ENCODE peak calls at places on chromosomes 3 and 15, in four cellular contexts. J is HepG2, Y is WTC11, L is K562. N is an unnamed sample.

GRCh38 chr3:76997733-76998132 is 42.2 kb upstream of the ROBO2 start:
- DNase-seq in J (no peak), Y (no peak), L (no peak), N (no peak)

GRCh38 chr3:4821331-4821730 is 157.9 kb upstream of the BHLHE40 start:
- DNase-seq in J (peak), Y (no peak), L (no peak), N (no peak)

GRCh38 chr3:142929109-142929508 is 34.4 kb downstream of the PAQR9 start:
- DNase-seq in J (peak), Y (peak), L (peak), N (no peak)

GRCh38 chr3:125192190-125193035 is 20.1 kb downstream of the SLC12A8 start:
- DNase-seq in J (no peak), Y (peak), L (no peak), N (no peak)

GRCh38 chr3:127903596-127903995 is 11.4 kb upstream of the KBTBD12 start:
- DNase-seq in J (no peak), Y (no peak), L (no peak), N (no peak)

GRCh38 chr15:67142142-67143092 is 77.0 kb downstream of the SMAD3 start:
- DNase-seq in J (no peak), Y (no peak), L (no peak), N (peak)

GRCh38 chr3:128917291-128917690 is 37.9 kb downstream of the ACAD9 start:
- DNase-seq in J (no peak), Y (no peak), L (no peak), N (no peak)

GRCh38 chr3:192607798-192608197 is 119.5 kb downstream of the FGF12 start:
- DNase-seq in J (no peak), Y (no peak), L (no peak), N (no peak)

GRCh38 chr3:141449424-141449823 is 37.4 kb upstream of the RASA2 start:
- DNase-seq in J (no peak), Y (no peak), L (no peak), N (peak)

GRCh38 chr3:32440481-32441350 is 49.1 kb downstream of the CMTM7 start:
- DNase-seq in J (no peak), Y (no peak), L (no peak), N (no peak)

GRCh38 chr3:99084825-99085224 is 183.3 kb upstream of the DCBLD2 start:
- DNase-seq in J (no peak), Y (no peak), L (no peak), N (no peak)

GRCh38 chr3:58271901-58272501 is 34.0 kb upstream of the RPP14 start:
- DNase-seq in J (no peak), Y (no peak), L (no peak), N (no peak)

GRCh38 chr3:71397046-71397445 is 186.5 kb downstream of the FOXP1 start:
- DNase-seq in J (peak), Y (no peak), L (peak), N (peak)

GRCh38 chr3:19147905-19148767 is at the start of gene KCNH8:
- DNase-seq in J (no peak), Y (peak), L (peak), N (peak)

GRCh38 chr15:62163847-62164499 is 1.1 kb downstream of the C2CD4B start:
- DNase-seq in J (no peak), Y (peak), L (no peak), N (peak)

GRCh38 chr3:10228248-10228950 is 19.9 kb upstream of the TATDN2 start:
- DNase-seq in J (no peak), Y (no peak), L (no peak), N (no peak)

GRCh38 chr15:68366314-68366713 is 65.6 kb downstream of the ITGA11 start:
- DNase-seq in J (no peak), Y (peak), L (no peak), N (no peak)

GRCh38 chr3:126924458-126924857 is 58.5 kb upstream of the PLXNA1 start:
- DNase-seq in J (no peak), Y (no peak), L (no peak), N (no peak)

GRCh38 chr3:16329792-16330061 is 64.7 kb downstream of the OXNAD1 start:
- DNase-seq in J (no peak), Y (no peak), L (no peak), N (peak)

GRCh38 chr3:21524113-21524512 is 226.9 kb downstream of the ZNF385D start:
- DNase-seq in J (no peak), Y (no peak), L (no peak), N (peak)

GRCh38 chr3:86938706-86939105 is 52.2 kb downstream of the VGLL3 start:
- DNase-seq in J (no peak), Y (no peak), L (no peak), N (no peak)

GRCh38 chr3:190877925-190878324 is 15.4 kb upstream of the GMNC start:
- DNase-seq in J (no peak), Y (peak), L (peak), N (peak)

GRCh38 chr3:188272481-188273372 is 118.8 kb downstream of the LPP start:
- DNase-seq in J (peak), Y (no peak), L (no peak), N (no peak)

GRCh38 chr3:21672303-21672702 is 78.7 kb downstream of the ZNF385D start:
- DNase-seq in J (no peak), Y (no peak), L (no peak), N (no peak)

GRCh38 chr3:57794951-57795350 is 38.8 kb downstream of the SLMAP start:
- DNase-seq in J (no peak), Y (no peak), L (no peak), N (no peak)

GRCh38 chr15:28147827-28148226 is 48.7 kb upstream of the OCA2 start:
- DNase-seq in J (no peak), Y (no peak), L (no peak), N (no peak)

GRCh38 chr3:158354713-158355112 is 216.3 kb upstream of the MLF1 start:
- DNase-seq in J (no peak), Y (no peak), L (no peak), N (no peak)

GRCh38 chr3:129314757-129315385 is 36.2 kb downstream of the HMCES start:
- DNase-seq in J (peak), Y (peak), L (peak), N (peak)

GRCh38 chr3:175338775-175339535 is 479.8 kb downstream of the NAALADL2 start:
- DNase-seq in J (no peak), Y (no peak), L (no peak), N (no peak)

GRCh38 chr3:184284696-184285095 is 8.9 kb downstream of the ECE2 start:
- DNase-seq in J (peak), Y (peak), L (peak), N (peak)

GRCh38 chr3:138594150-138594934 is at the start of gene CEP70:
- DNase-seq in J (peak), Y (peak), L (peak), N (peak)

GRCh38 chr3:15989419-15989818 is 185.1 kb upstream of the GALNT15 start:
- DNase-seq in J (no peak), Y (no peak), L (no peak), N (no peak)

GRCh38 chr3:52119056-52119455 is 35.2 kb downstream of the POC1A start:
- DNase-seq in J (no peak), Y (no peak), L (peak), N (no peak)

GRCh38 chr3:126540946-126541627 is 17.1 kb downstream of the CHST13 start:
- DNase-seq in J (no peak), Y (peak), L (peak), N (peak)

GRCh38 chr3:126398423-126399347 is 4.0 kb downstream of the CFAP100 start:
- DNase-seq in J (no peak), Y (no peak), L (no peak), N (no peak)

GRCh38 chr3:152558386-152558785 is 276.5 kb upstream of the P2RY1 start:
- DNase-seq in J (no peak), Y (no peak), L (no peak), N (no peak)

DNA sequence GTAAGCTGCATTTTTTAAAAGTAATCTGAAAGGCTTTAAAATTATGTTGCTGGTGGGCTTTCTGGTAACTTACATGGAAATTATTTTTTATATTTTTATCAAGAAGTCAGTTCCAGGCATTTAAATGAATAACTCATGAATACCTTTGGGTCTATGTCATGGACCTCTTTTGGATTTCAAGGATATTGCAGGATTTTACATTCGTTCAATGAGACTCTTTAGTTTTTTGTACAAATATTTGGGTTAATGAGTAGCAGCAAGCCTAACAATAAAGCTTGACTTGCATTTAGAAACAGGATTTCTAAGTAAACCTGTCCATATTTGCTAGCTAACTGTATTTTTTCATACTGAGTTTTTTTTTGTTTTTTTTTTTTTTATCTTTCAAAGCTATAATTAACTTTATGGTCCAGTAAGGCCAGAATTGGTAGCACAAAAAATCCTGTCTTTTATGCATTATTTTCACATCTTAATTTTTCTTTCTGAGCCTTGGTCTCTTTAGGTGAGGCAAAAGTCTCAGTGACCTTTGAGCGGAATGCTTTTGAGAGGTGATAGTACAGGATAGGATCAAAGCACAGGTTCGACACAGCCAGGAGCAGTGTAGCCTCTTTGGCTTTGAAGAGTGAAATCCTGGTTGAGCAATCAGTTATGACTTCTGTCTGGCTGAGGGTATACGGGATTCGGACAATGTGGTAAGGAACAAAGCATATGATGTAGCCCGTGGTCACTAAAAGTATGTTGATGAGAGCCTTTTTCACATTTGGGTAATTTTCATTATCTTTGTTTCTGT is 4.8 kb downstream of the GPR171 start:
- DNase-seq in J (peak), Y (no peak), L (no peak), N (no peak)
- TF ChIP-seq FOXJ3 in J (peak), Y (no peak), L (no peak), N (no peak)

GRCh38 chr3:43773273-43774104 is 82.8 kb downstream of the ABHD5 start:
- DNase-seq in J (peak), Y (peak), L (peak), N (peak)
- TF ChIP-seq FOXJ3 in J (no peak), Y (no peak), L (no peak), N (no peak)

GRCh38 chr15:83282859-83283812 is 1.3 kb downstream of the BNC1 start:
- DNase-seq in J (no peak), Y (peak), L (no peak), N (peak)
- TF ChIP-seq FOXJ3 in J (no peak), Y (no peak), L (no peak), N (no peak)

GRCh38 chr3:107881517-107881916 is 209.3 kb downstream of the CD47 start:
- DNase-seq in J (no peak), Y (no peak), L (no peak), N (no peak)

GRCh38 chr3:107882261-107882660 is 208.6 kb downstream of the CD47 start:
- DNase-seq in J (no peak), Y (no peak), L (no peak), N (no peak)

GRCh38 chr3:107882881-107883280 is 207.9 kb downstream of the CD47 start:
- DNase-seq in J (no peak), Y (no peak), L (no peak), N (no peak)

GRCh38 chr3:107884028-107884427 is 206.8 kb downstream of the CD47 start:
- DNase-seq in J (no peak), Y (no peak), L (no peak), N (no peak)

GRCh38 chr3:107884719-107885460 is 205.9 kb downstream of the CD47 start:
- DNase-seq in J (no peak), Y (no peak), L (no peak), N (no peak)
- TF ChIP-seq FOXJ3 in J (no peak), Y (no peak), L (no peak), N (no peak)

DNA sequence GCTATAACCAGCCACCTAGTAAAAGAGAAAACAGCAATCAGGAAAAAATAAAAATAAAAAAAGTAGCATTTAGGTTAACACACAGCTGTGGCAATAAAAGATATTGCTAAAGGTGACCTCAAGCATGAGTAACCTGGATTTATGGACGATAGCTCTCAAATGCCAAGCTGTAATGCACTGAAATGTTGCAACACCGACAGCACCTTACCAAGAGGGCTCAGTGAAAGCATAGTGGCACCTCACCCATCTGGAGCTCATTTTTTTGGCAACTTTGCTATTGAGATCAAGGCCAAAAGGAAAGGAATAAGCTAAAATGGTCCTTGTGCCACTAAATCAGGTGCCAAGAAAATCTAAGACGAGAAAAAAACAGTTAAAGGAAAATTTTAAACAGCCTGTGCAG is 2.5 kb downstream of the HACD2 start:
- DNase-seq in J (no peak), Y (no peak), L (no peak), N (no peak)
- TF ChIP-seq FOXJ3 in J (no peak), Y (no peak), L (no peak), N (no peak)

DNA sequence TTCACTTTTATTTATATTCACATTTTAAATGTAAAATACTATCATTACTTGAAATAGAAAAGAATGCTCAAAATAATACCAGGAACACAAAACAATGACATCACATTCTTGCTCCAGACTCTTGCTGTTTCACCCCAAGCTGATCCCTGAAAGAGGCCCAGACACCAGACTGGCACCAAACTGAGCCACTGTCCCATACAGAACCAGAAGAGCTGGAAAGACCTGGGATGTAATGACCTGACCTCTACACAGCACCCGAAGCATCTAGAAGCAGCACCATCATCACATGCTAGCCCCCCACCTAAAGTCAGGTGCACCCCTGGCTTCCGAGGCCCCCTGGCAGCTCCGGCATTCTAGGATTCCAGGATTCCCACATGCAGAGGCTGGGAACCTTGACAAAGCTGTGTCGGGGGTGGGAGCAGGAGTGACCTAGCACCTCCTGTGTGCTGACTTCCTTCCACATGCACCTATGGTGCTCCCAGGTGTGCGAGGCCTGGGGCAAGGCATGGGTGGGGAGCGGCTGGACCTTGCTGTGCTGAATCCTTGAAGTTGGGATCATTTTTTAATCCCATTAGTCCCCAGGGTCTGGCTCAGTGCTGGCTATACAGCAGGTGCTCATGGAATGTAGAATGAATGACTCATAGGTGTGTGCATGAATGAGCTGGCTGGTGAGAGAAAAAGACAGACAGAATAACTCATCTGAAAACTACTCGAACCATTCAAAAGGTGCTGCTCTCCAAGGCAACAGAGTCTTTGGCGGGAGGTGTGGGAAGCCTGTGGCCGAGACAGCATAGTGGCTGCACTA is 144.7 kb upstream of the IQSEC1 start:
- DNase-seq in J (peak), Y (no peak), L (no peak), N (no peak)
- TF ChIP-seq FOXJ3 in J (no peak), Y (no peak), L (no peak), N (no peak)

GRCh38 chr3:22861426-22861825 is 341.7 kb upstream of the UBE2E2 start:
- DNase-seq in J (no peak), Y (no peak), L (no peak), N (no peak)
- TF ChIP-seq FOXJ3 in J (no peak), Y (no peak), L (no peak), N (no peak)

GRCh38 chr15:42808921-42809320 is 72.0 kb upstream of the CDAN1 start:
- DNase-seq in J (no peak), Y (no peak), L (no peak), N (no peak)
- TF ChIP-seq FOXJ3 in J (no peak), Y (no peak), L (no peak), N (no peak)

GRCh38 chr15:65197337-65197645 is 12.1 kb upstream of the CLPX start:
- DNase-seq in J (no peak), Y (no peak), L (no peak), N (no peak)
- TF ChIP-seq FOXJ3 in J (no peak), Y (no peak), L (no peak), N (no peak)

GRCh38 chr15:83732196-83732595 is 78.3 kb downstream of the ADAMTSL3 start:
- DNase-seq in J (no peak), Y (no peak), L (no peak), N (no peak)
- TF ChIP-seq FOXJ3 in J (no peak), Y (no peak), L (no peak), N (no peak)